ENCODE peak calls at places on chromosomes 11 and 22, in five cellular contexts. One of them, this sample, is unnamed.

GRCh38 chr11:76613901-76614300 is 56.6 kb downstream of the LRRC32 start:
- DNase-seq in fibroblast of lung: no peak
- DNase-seq in adrenal gland: peak
- DNase-seq in IMR-90: no peak
- DNase-seq in HL-60: no peak
- DNase-seq in this sample: no peak

GRCh38 chr11:95556011-95556341 is 233.6 kb downstream of the FAM76B start:
- DNase-seq in fibroblast of lung: no peak
- DNase-seq in adrenal gland: no peak
- DNase-seq in IMR-90: no peak
- DNase-seq in HL-60: no peak
- DNase-seq in this sample: no peak

GRCh38 chr11:72040497-72041363 is 39.6 kb downstream of the NUMA1 start:
- DNase-seq in fibroblast of lung: peak
- DNase-seq in adrenal gland: peak
- DNase-seq in IMR-90: peak
- DNase-seq in HL-60: peak
- DNase-seq in this sample: peak

GRCh38 chr22:42300286-42301071 is 30.0 kb upstream of the TCF20 start:
- DNase-seq in fibroblast of lung: no peak
- DNase-seq in adrenal gland: no peak
- DNase-seq in IMR-90: no peak
- DNase-seq in HL-60: peak
- DNase-seq in this sample: no peak

GRCh38 chr11:36352919-36353318 is 56.8 kb downstream of the PRR5L start:
- DNase-seq in fibroblast of lung: no peak
- DNase-seq in adrenal gland: no peak
- DNase-seq in IMR-90: no peak
- DNase-seq in HL-60: no peak
- DNase-seq in this sample: no peak

GRCh38 chr11:47711225-47711624 is 3.9 kb downstream of the AGBL2 start:
- DNase-seq in fibroblast of lung: no peak
- DNase-seq in adrenal gland: no peak
- DNase-seq in IMR-90: no peak
- DNase-seq in HL-60: no peak
- DNase-seq in this sample: no peak

GRCh38 chr11:10272132-10272531 is 21.9 kb downstream of the SBF2 start:
- DNase-seq in fibroblast of lung: no peak
- DNase-seq in adrenal gland: no peak
- DNase-seq in IMR-90: peak
- DNase-seq in HL-60: no peak
- DNase-seq in this sample: no peak

GRCh38 chr11:119319702-119320592 is 3.0 kb upstream of the MCAM start:
- DNase-seq in fibroblast of lung: no peak
- DNase-seq in adrenal gland: no peak
- DNase-seq in IMR-90: no peak
- DNase-seq in HL-60: no peak
- DNase-seq in this sample: no peak

GRCh38 chr11:62108971-62109391 is 14.8 kb upstream of the INCENP start:
- DNase-seq in fibroblast of lung: peak
- DNase-seq in adrenal gland: no peak
- DNase-seq in IMR-90: peak
- DNase-seq in HL-60: peak
- DNase-seq in this sample: no peak

GRCh38 chr11:120132645-120133185 is 5.2 kb downstream of the TRIM29 start:
- DNase-seq in fibroblast of lung: no peak
- DNase-seq in adrenal gland: peak
- DNase-seq in IMR-90: no peak
- DNase-seq in HL-60: no peak
- DNase-seq in this sample: no peak

GRCh38 chr11:117099681-117100080 is 1.5 kb upstream of the SIK3 start:
- DNase-seq in fibroblast of lung: no peak
- DNase-seq in adrenal gland: no peak
- DNase-seq in IMR-90: no peak
- DNase-seq in HL-60: no peak
- DNase-seq in this sample: no peak

GRCh38 chr22:21697866-21698265 is 32.1 kb downstream of the PPIL2 start:
- DNase-seq in fibroblast of lung: peak
- DNase-seq in adrenal gland: no peak
- DNase-seq in IMR-90: peak
- DNase-seq in HL-60: no peak
- DNase-seq in this sample: no peak

GRCh38 chr11:34146866-34147265 is 41.4 kb downstream of the NAT10 start:
- DNase-seq in fibroblast of lung: no peak
- DNase-seq in adrenal gland: no peak
- DNase-seq in IMR-90: no peak
- DNase-seq in HL-60: no peak
- DNase-seq in this sample: no peak

GRCh38 chr11:94925422-94926270 is 47.7 kb downstream of the CWC15 start:
- DNase-seq in fibroblast of lung: no peak
- DNase-seq in adrenal gland: no peak
- DNase-seq in IMR-90: no peak
- DNase-seq in HL-60: no peak
- DNase-seq in this sample: no peak

GRCh38 chr22:39150848-39151215 is 1.6 kb downstream of the CBX7 start:
- DNase-seq in fibroblast of lung: no peak
- DNase-seq in adrenal gland: no peak
- DNase-seq in IMR-90: no peak
- DNase-seq in HL-60: no peak
- DNase-seq in this sample: no peak

GRCh38 chr22:17949926-17950473 is 74.4 kb downstream of the MICAL3 start:
- DNase-seq in fibroblast of lung: no peak
- DNase-seq in adrenal gland: no peak
- DNase-seq in IMR-90: no peak
- DNase-seq in HL-60: no peak
- DNase-seq in this sample: no peak

GRCh38 chr11:103601230-103601846 is 435.1 kb upstream of the DDI1 start:
- DNase-seq in fibroblast of lung: peak
- DNase-seq in adrenal gland: peak
- DNase-seq in IMR-90: peak
- DNase-seq in HL-60: peak
- DNase-seq in this sample: no peak

GRCh38 chr22:21569459-21570161 is 2.1 kb downstream of the UBE2L3 start:
- DNase-seq in fibroblast of lung: no peak
- DNase-seq in adrenal gland: no peak
- DNase-seq in IMR-90: no peak
- DNase-seq in HL-60: peak
- DNase-seq in this sample: no peak

GRCh38 chr11:100903284-100903683 is 216.2 kb downstream of the ARHGAP42 start:
- DNase-seq in fibroblast of lung: no peak
- DNase-seq in adrenal gland: no peak
- DNase-seq in IMR-90: no peak
- DNase-seq in HL-60: no peak
- DNase-seq in this sample: no peak

GRCh38 chr11:57358543-57358961 is 20.4 kb downstream of the P2RX3 start:
- DNase-seq in fibroblast of lung: peak
- DNase-seq in adrenal gland: no peak
- DNase-seq in IMR-90: peak
- DNase-seq in HL-60: no peak
- DNase-seq in this sample: no peak

GRCh38 chr11:63132985-63133775 is 10.8 kb downstream of the SLC22A24 start:
- DNase-seq in fibroblast of lung: no peak
- DNase-seq in adrenal gland: no peak
- DNase-seq in IMR-90: no peak
- DNase-seq in HL-60: no peak
- DNase-seq in this sample: no peak

GRCh38 chr22:24325105-24325757 is 54.6 kb downstream of the SPECC1L start:
- DNase-seq in fibroblast of lung: peak
- DNase-seq in adrenal gland: peak
- DNase-seq in IMR-90: peak
- DNase-seq in HL-60: peak
- DNase-seq in this sample: no peak

GRCh38 chr22:30015229-30015797 is 65.0 kb upstream of the HORMAD2 start:
- DNase-seq in fibroblast of lung: peak
- DNase-seq in adrenal gland: no peak
- DNase-seq in IMR-90: peak
- DNase-seq in HL-60: no peak
- DNase-seq in this sample: no peak

GRCh38 chr22:27317156-27317555 is 484.4 kb downstream of the MN1 start:
- DNase-seq in fibroblast of lung: no peak
- DNase-seq in adrenal gland: no peak
- DNase-seq in IMR-90: no peak
- DNase-seq in HL-60: no peak
- DNase-seq in this sample: no peak

GRCh38 chr11:131938321-131938751 is 567.9 kb downstream of the NTM start:
- DNase-seq in fibroblast of lung: peak
- DNase-seq in adrenal gland: peak
- DNase-seq in IMR-90: no peak
- DNase-seq in HL-60: no peak
- DNase-seq in this sample: no peak

GRCh38 chr11:19241260-19242183 is 777 bp upstream of the E2F8 start:
- DNase-seq in fibroblast of lung: no peak
- DNase-seq in adrenal gland: no peak
- DNase-seq in IMR-90: no peak
- DNase-seq in HL-60: peak
- DNase-seq in this sample: no peak
- TF ChIP-seq CTCF in fibroblast of lung: no peak
- TF ChIP-seq CTCF in adrenal gland: no peak
- TF ChIP-seq CTCF in IMR-90: no peak
- TF ChIP-seq CTCF in HL-60: no peak
- TF ChIP-seq CTCF in this sample: no peak

GRCh38 chr22:37499789-37500188 is 13.6 kb upstream of the MFNG start:
- DNase-seq in fibroblast of lung: no peak
- DNase-seq in adrenal gland: no peak
- DNase-seq in IMR-90: no peak
- DNase-seq in HL-60: no peak
- DNase-seq in this sample: no peak

GRCh38 chr22:37499006-37499707 is 13.0 kb upstream of the MFNG start:
- DNase-seq in fibroblast of lung: peak
- DNase-seq in adrenal gland: no peak
- DNase-seq in IMR-90: no peak
- DNase-seq in HL-60: no peak
- DNase-seq in this sample: no peak

GRCh38 chr22:37501610-37502341 is 15.6 kb upstream of the MFNG start:
- DNase-seq in fibroblast of lung: peak
- DNase-seq in adrenal gland: peak
- DNase-seq in IMR-90: peak
- DNase-seq in HL-60: no peak
- DNase-seq in this sample: no peak

GRCh38 chr22:37501176-37501609 is 15.0 kb upstream of the MFNG start:
- DNase-seq in fibroblast of lung: no peak
- DNase-seq in adrenal gland: peak
- DNase-seq in IMR-90: no peak
- DNase-seq in HL-60: no peak
- DNase-seq in this sample: no peak

DNA sequence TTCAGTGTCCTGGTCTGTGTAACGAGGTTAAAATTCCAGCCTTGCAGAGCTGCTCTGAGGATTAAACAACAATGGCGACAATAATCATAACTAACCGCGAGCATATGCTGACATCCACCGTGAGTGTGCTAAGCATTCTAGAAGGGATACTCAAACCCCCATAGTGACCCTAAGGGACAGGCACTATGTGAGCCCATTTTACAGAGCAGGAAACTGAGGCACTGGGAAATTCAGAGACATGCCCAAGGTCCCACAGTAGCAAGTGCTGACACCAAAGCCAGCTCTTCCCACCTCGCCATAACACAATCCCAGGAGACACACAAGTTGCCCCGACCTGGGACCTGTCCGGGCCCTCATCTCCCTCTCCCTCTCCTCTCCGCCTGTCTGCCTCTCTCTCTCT is 14.6 kb upstream of the MFNG start:
- DNase-seq in fibroblast of lung: no peak
- DNase-seq in adrenal gland: no peak
- DNase-seq in IMR-90: no peak
- DNase-seq in HL-60: no peak
- DNase-seq in this sample: no peak
- H3K4me3 ChIP-seq in fibroblast of lung: no peak
- H3K4me3 ChIP-seq in adrenal gland: no peak
- H3K4me3 ChIP-seq in IMR-90: no peak
- H3K4me3 ChIP-seq in HL-60: no peak
- H3K4me3 ChIP-seq in this sample: no peak

DNA sequence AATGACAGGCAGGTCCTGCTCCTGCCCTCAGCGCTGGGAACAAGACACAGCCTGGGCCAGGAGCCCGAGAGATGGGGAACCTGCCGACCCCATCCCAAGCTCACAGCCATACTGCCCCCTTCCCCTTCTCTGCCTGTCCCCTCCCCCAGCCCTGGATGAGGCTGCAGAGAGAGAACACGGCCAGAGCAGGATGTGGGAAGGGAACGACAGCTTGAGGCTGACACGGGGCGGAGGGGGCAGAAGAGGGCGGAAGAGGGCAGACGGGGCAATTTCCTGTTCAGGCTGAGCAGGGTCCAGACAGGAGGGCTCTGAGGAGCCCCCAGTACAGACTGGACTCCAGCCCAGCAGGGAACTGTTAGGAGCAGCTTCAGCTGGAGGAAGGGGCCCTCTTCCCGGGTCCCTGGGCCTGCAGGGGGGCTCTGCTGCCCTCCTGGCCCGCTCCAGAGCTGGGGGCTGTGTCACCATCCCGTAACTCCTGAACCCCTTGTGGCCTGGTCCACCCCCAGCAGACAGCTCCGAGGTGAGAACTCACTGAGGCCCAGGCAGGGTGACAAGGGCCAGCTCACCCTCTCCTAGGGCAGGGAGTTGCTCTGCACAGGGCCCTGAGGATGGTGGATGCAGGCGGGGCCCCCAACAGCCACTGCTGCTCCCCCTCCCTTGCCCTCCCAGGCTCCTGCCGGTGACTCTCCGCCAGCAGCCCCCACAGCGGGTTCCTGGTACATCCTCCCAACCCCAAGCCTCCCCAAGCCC is 5.7 kb downstream of the CTSD start:
- DNase-seq in fibroblast of lung: no peak
- DNase-seq in adrenal gland: peak
- DNase-seq in IMR-90: no peak
- DNase-seq in HL-60: peak
- DNase-seq in this sample: no peak
- TF ChIP-seq CTCF in fibroblast of lung: no peak
- TF ChIP-seq CTCF in adrenal gland: no peak
- TF ChIP-seq CTCF in IMR-90: no peak
- TF ChIP-seq CTCF in HL-60: no peak
- TF ChIP-seq CTCF in this sample: no peak

GRCh38 chr11:69157156-69157821 is 1.6 kb downstream of the SMIM38 start:
- DNase-seq in fibroblast of lung: peak
- DNase-seq in adrenal gland: no peak
- DNase-seq in IMR-90: peak
- DNase-seq in HL-60: no peak
- DNase-seq in this sample: no peak
- H3K4me3 ChIP-seq in fibroblast of lung: no peak
- H3K4me3 ChIP-seq in adrenal gland: no peak
- H3K4me3 ChIP-seq in IMR-90: no peak
- H3K4me3 ChIP-seq in HL-60: no peak
- H3K4me3 ChIP-seq in this sample: peak

GRCh38 chr22:36423461-36424404 is 36.0 kb upstream of the MYH9 start:
- DNase-seq in fibroblast of lung: peak
- DNase-seq in adrenal gland: no peak
- DNase-seq in IMR-90: peak
- DNase-seq in HL-60: peak
- DNase-seq in this sample: no peak
- TF ChIP-seq CTCF in fibroblast of lung: no peak
- TF ChIP-seq CTCF in adrenal gland: no peak
- TF ChIP-seq CTCF in IMR-90: no peak
- TF ChIP-seq CTCF in HL-60: no peak
- TF ChIP-seq CTCF in this sample: no peak

GRCh38 chr11:20118209-20118608 is 42.1 kb downstream of the DBX1 start:
- DNase-seq in fibroblast of lung: no peak
- DNase-seq in adrenal gland: no peak
- DNase-seq in IMR-90: no peak
- DNase-seq in HL-60: no peak
- DNase-seq in this sample: no peak
- H3K4me3 ChIP-seq in fibroblast of lung: no peak
- H3K4me3 ChIP-seq in adrenal gland: no peak
- H3K4me3 ChIP-seq in IMR-90: no peak
- H3K4me3 ChIP-seq in HL-60: no peak
- H3K4me3 ChIP-seq in this sample: no peak